ENCODE peak calls at places on chromosomes 3 and 15, in five cellular contexts. A, D, P, T and K are unnamed samples.

GRCh38 chr3:186722457-186722856 is 5.3 kb downstream of the KNG1 start:
- DNase-seq in P (no peak), A (no peak), D (peak), T (no peak), K (no peak)

GRCh38 chr3:32102289-32102688 is 4.1 kb upstream of the GPD1L start:
- DNase-seq in D (no peak), A (no peak), T (no peak), P (no peak), K (no peak)

GRCh38 chr3:48820626-48821324 is 26.9 kb downstream of the PRKAR2A start:
- DNase-seq in A (no peak), D (peak), P (no peak), T (no peak), K (no peak)

GRCh38 chr3:175163686-175164085 is 304.6 kb downstream of the NAALADL2 start:
- DNase-seq in A (no peak), D (no peak), P (no peak), T (no peak), K (no peak)

GRCh38 chr3:105835606-105836005 is 33.2 kb downstream of the CBLB start:
- DNase-seq in D (no peak), P (no peak), T (no peak), A (no peak), K (no peak)

GRCh38 chr3:16148783-16149182 is 25.7 kb upstream of the GALNT15 start:
- DNase-seq in A (no peak), P (peak), T (no peak), D (peak), K (no peak)

GRCh38 chr15:28081594-28081993 is 17.5 kb downstream of the OCA2 start:
- DNase-seq in D (no peak), T (no peak), P (no peak), A (no peak), K (no peak)

GRCh38 chr15:27820722-27821121 is 278.4 kb downstream of the OCA2 start:
- DNase-seq in T (no peak), A (no peak), D (no peak), P (no peak), K (no peak)

GRCh38 chr15:45831787-45832186 is 197.0 kb downstream of the SQOR start:
- DNase-seq in D (no peak), P (no peak), A (no peak), T (no peak), K (no peak)

GRCh38 chr15:78360426-78360825 is 20.3 kb downstream of the CRABP1 start:
- DNase-seq in A (no peak), P (no peak), T (no peak), D (no peak), K (no peak)

GRCh38 chr3:131485116-131485515 is 17.7 kb downstream of the MRPL3 start:
- DNase-seq in D (no peak), P (no peak), T (no peak), A (no peak), K (no peak)

GRCh38 chr15:30901889-30902288 is 1.8 kb upstream of the FAN1 start:
- DNase-seq in P (no peak), A (no peak), T (no peak), D (no peak), K (no peak)

GRCh38 chr15:75206006-75206405 is 4.3 kb downstream of the C15orf39 start:
- DNase-seq in D (no peak), T (no peak), A (no peak), P (no peak), K (no peak)

GRCh38 chr3:124919756-124920155 is 14.8 kb downstream of the MUC13 start:
- DNase-seq in A (no peak), D (no peak), P (no peak), T (no peak), K (no peak)

GRCh38 chr15:33194237-33194636 is 277 bp downstream of the FMN1 start:
- DNase-seq in A (no peak), T (no peak), D (peak), P (no peak), K (no peak)

GRCh38 chr3:62011667-62012066 is 361.7 kb downstream of the FEZF2 start:
- DNase-seq in T (no peak), A (no peak), P (no peak), D (no peak), K (no peak)

GRCh38 chr3:128180446-128180845 is 27.2 kb downstream of the EEFSEC start:
- DNase-seq in D (peak), T (no peak), A (no peak), P (no peak), K (no peak)

GRCh38 chr3:148379763-148380162 is 317.9 kb upstream of the AGTR1 start:
- DNase-seq in P (no peak), D (peak), T (peak), A (peak), K (no peak)

GRCh38 chr3:124246949-124247348 is 255.0 kb upstream of the ROPN1 start:
- DNase-seq in T (peak), P (no peak), A (no peak), D (peak), K (no peak)

GRCh38 chr15:83278191-83278590 is 6.3 kb downstream of the BNC1 start:
- DNase-seq in T (peak), P (no peak), A (no peak), D (peak), K (no peak)

GRCh38 chr15:98628216-98628615 is 20.1 kb upstream of the IGF1R start:
- DNase-seq in D (peak), A (no peak), P (no peak), T (no peak), K (no peak)

GRCh38 chr3:168467085-168467714 is 371.5 kb upstream of the GOLIM4 start:
- DNase-seq in P (no peak), A (no peak), D (peak), T (no peak), K (no peak)

GRCh38 chr3:99562138-99562537 is 76.3 kb upstream of the COL8A1 start:
- DNase-seq in D (peak), A (no peak), T (peak), P (no peak), K (no peak)

DNA sequence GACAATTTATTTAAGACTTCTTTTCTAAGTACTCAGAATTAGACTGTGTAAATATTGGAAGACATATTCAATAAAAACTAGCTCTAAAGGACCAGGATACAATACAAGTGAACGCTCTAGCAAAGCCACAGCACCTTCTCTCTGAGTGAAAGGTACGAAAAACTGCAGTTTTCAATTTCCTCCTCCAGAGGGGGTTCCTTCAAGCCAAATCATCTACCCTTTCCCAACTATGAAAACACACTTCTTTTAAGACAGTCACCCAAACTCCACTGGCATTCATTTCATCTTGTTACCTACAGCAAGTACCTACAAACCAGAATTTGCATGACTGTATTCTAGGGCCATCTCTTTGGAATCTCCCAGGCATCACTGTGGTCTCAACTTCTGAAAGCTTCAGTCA is 165.8 kb downstream of the ERC2 start:
- DNase-seq in A (no peak), T (no peak), P (no peak), D (no peak), K (no peak)
- TF ChIP-seq CTCF in A (peak), T (no peak), P (no peak), D (no peak), K (no peak)

GRCh38 chr15:86040360-86041095 is 39.1 kb upstream of the AGBL1 start:
- DNase-seq in P (no peak), A (no peak), D (no peak), T (no peak), K (no peak)

GRCh38 chr15:86044981-86045380 is 34.7 kb upstream of the AGBL1 start:
- DNase-seq in D (no peak), T (no peak), P (no peak), A (no peak), K (no peak)
- TF ChIP-seq CTCF in D (no peak), T (no peak), P (no peak), A (no peak), K (no peak)

GRCh38 chr3:152835311-152836102 is 576 bp downstream of the P2RY1 start:
- DNase-seq in T (peak), D (peak), P (peak), A (no peak), K (peak)
- TF ChIP-seq CTCF in T (peak), D (peak), P (no peak), A (peak), K (peak)

DNA sequence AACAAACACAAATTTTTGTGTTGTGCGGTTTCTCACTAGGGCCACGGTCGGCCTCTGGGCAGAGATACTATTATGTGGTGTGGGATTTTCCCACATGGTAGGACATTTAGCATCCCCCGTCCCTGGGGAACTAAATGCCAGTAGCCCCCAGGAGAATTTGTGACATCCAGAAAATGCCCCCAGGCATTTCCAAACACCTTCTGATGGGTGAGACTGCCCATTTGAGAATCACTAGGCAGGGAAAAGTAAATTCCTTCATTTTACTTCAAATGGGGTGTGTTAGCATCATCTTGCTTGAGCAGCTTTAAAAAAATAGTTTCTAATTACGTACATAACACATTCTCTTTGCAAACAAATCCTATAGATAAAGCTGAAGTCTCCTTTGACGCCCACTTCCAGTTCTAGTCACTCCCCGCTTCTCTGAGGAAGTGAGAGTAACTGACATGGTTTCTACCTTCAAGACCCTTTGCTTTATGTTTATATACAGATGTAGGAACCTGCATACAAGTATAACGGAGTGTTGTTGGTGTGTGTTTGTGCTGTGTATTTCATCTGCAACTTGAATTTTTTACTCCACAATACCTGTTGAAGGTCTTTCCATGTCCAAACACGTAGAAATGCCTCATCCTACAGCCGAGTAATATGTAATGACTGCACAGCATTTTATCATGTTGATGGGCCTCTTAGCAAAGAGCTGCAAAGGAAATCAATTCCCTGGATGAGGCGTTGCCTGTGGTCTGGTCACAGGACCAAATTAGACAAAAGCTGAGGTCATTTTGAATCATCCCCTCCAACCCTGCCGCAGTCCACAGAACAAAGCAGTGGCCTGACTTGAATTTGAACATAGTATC is 31.4 kb upstream of the ZBTB38 start:
- DNase-seq in D (peak), T (peak), P (no peak), A (peak), K (no peak)
- TF ChIP-seq CTCF in D (no peak), T (no peak), P (no peak), A (no peak), K (no peak)

DNA sequence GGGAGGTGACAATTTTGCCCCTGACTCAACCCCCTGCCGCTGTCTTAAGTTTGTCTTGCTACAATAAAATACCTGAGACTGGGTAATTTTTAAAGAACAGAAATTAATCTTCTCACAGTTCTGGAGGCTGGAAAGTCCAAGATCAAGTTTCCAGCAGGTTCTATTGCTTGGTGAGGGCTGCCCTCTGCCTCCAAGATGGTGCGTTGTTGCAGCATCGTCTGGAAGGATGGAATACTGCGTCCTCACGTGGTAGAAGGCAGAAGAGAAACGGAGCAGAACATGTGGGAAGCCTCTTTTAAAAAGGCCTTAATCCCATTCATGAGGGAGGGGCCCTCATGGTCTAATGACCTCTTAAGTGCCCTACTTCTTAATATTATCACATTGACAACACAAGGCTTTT is 87.3 kb upstream of the SNTN start:
- DNase-seq in D (no peak), P (no peak), A (no peak), T (no peak), K (no peak)
- TF ChIP-seq CTCF in D (no peak), P (no peak), A (no peak), T (no peak), K (no peak)

GRCh38 chr3:37686225-37686624 is 175.5 kb upstream of the CTDSPL start:
- DNase-seq in P (no peak), A (no peak), D (no peak), T (no peak), K (no peak)
- TF ChIP-seq CTCF in P (no peak), A (no peak), D (no peak), T (no peak), K (no peak)